ENCODE peak calls at places on chromosome 14, in five cellular contexts. D, M, T, R and J are unnamed samples.

GRCh38 chr14:105499256-105500035 is 8.4 kb downstream of the TEDC1 start:
- DNase-seq in D (no peak), M (no peak), T (no peak), R (peak), J (no peak)

GRCh38 chr14:105153331-105153731 is 15.2 kb downstream of the JAG2 start:
- DNase-seq in D (no peak), M (peak), T (no peak), R (no peak), J (no peak)

GRCh38 chr14:84090837-84091236 is 1439.1 kb upstream of the FLRT2 start:
- DNase-seq in D (no peak), M (no peak), T (no peak), R (no peak), J (no peak)

GRCh38 chr14:88559852-88560251 is 3.0 kb upstream of the ZC3H14 start:
- DNase-seq in D (peak), M (no peak), T (no peak), R (no peak), J (no peak)

GRCh38 chr14:95296595-95297365 is 22.9 kb downstream of the CLMN start:
- DNase-seq in D (no peak), M (no peak), T (no peak), R (no peak), J (no peak)

GRCh38 chr14:44109041-44109440 is 398.0 kb downstream of the FSCB start:
- DNase-seq in D (no peak), M (no peak), T (no peak), R (no peak), J (no peak)

GRCh38 chr14:63276492-63277342 is 42.0 kb downstream of the GPHB5 start:
- DNase-seq in D (peak), M (no peak), T (no peak), R (no peak), J (peak)

GRCh38 chr14:73149753-73150152 is 13.4 kb downstream of the PSEN1 start:
- DNase-seq in D (no peak), M (no peak), T (no peak), R (no peak), J (no peak)

GRCh38 chr14:32047791-32048190 is 29.3 kb upstream of the ARHGAP5 start:
- DNase-seq in D (no peak), M (no peak), T (no peak), R (no peak), J (peak)

GRCh38 chr14:54312166-54312801 is 84.5 kb upstream of the CDKN3 start:
- DNase-seq in D (peak), M (no peak), T (no peak), R (no peak), J (peak)

GRCh38 chr14:60151715-60152114 is 13.5 kb downstream of the DHRS7 start:
- DNase-seq in D (peak), M (peak), T (peak), R (peak), J (no peak)

GRCh38 chr14:24965934-24966593 is 83.9 kb downstream of the STXBP6 start:
- DNase-seq in D (peak), M (peak), T (no peak), R (no peak), J (peak)

GRCh38 chr14:73740921-73741326 is 26.7 kb upstream of the PNMA1 start:
- DNase-seq in D (no peak), M (peak), T (no peak), R (no peak), J (no peak)

GRCh38 chr14:99413172-99413571 is 67.5 kb downstream of the SETD3 start:
- DNase-seq in D (no peak), M (no peak), T (no peak), R (no peak), J (no peak)

GRCh38 chr14:70257526-70257925 is 68.8 kb upstream of the SLC8A3 start:
- DNase-seq in D (no peak), M (no peak), T (peak), R (no peak), J (no peak)

GRCh38 chr14:56224691-56225681 is 106.8 kb downstream of the PELI2 start:
- DNase-seq in D (no peak), M (no peak), T (no peak), R (no peak), J (no peak)

GRCh38 chr14:100271247-100271939 is 32.4 kb downstream of the YY1 start:
- DNase-seq in D (no peak), M (no peak), T (peak), R (no peak), J (no peak)

GRCh38 chr14:67396381-67396965 is 15.5 kb downstream of the PLEK2 start:
- DNase-seq in D (peak), M (no peak), T (no peak), R (no peak), J (no peak)

GRCh38 chr14:73014105-73014504 is 12.8 kb downstream of the ZFYVE1 start:
- DNase-seq in D (no peak), M (no peak), T (no peak), R (no peak), J (no peak)

GRCh38 chr14:19878029-19878642 is 3.2 kb downstream of the OR4K2 start:
- DNase-seq in D (no peak), M (no peak), T (no peak), R (no peak), J (no peak)

GRCh38 chr14:24432259-24433131 is 2.7 kb downstream of the KHNYN start:
- DNase-seq in D (no peak), M (no peak), T (no peak), R (no peak), J (no peak)

GRCh38 chr14:84421611-84422010 is 1108.3 kb upstream of the FLRT2 start:
- DNase-seq in D (no peak), M (no peak), T (no peak), R (no peak), J (peak)

GRCh38 chr14:54554401-54554800 is 12.5 kb upstream of the SAMD4A start:
- DNase-seq in D (no peak), M (no peak), T (no peak), R (no peak), J (no peak)

GRCh38 chr14:64946310-64947045 is 3.9 kb upstream of the GPX2 start:
- DNase-seq in D (no peak), M (no peak), T (no peak), R (no peak), J (no peak)

GRCh38 chr14:75459099-75459741 is 31.4 kb downstream of the JDP2 start:
- DNase-seq in D (no peak), M (peak), T (no peak), R (no peak), J (no peak)

GRCh38 chr14:101877766-101878165 is 86.6 kb upstream of the DYNC1H1 start:
- DNase-seq in D (no peak), M (no peak), T (no peak), R (no peak), J (no peak)

GRCh38 chr14:106459971-106460730 is 933.8 kb downstream of the TMEM121 start:
- DNase-seq in D (no peak), M (no peak), T (peak), R (no peak), J (no peak)

GRCh38 chr14:46490150-46490769 is 161.3 kb downstream of the RPL10L start:
- DNase-seq in D (no peak), M (no peak), T (no peak), R (no peak), J (peak)

GRCh38 chr14:51490205-51490604 is 161.5 kb upstream of the FRMD6 start:
- DNase-seq in D (peak), M (no peak), T (no peak), R (no peak), J (no peak)

GRCh38 chr14:59337151-59337611 is 128.0 kb downstream of the GPR135 start:
- DNase-seq in D (no peak), M (peak), T (no peak), R (no peak), J (no peak)

GRCh38 chr14:64220056-64220455 is 74.1 kb downstream of the ESR2 start:
- DNase-seq in D (no peak), M (no peak), T (no peak), R (no peak), J (no peak)

GRCh38 chr14:89617471-89618291 is 200.6 kb upstream of the FOXN3 start:
- DNase-seq in D (peak), M (no peak), T (peak), R (peak), J (no peak)

GRCh38 chr14:99185436-99186068 is 86.4 kb downstream of the BCL11B start:
- DNase-seq in D (no peak), M (no peak), T (peak), R (no peak), J (no peak)

GRCh38 chr14:52267501-52268190 is at the start of gene PTGDR:
- DNase-seq in D (no peak), M (peak), T (peak), R (no peak), J (no peak)

GRCh38 chr14:50038398-50039119 is 77.8 kb downstream of the VCPKMT start:
- DNase-seq in D (peak), M (no peak), T (peak), R (no peak), J (no peak)

GRCh38 chr14:80385340-80385739 is 174.0 kb upstream of the DIO2 start:
- DNase-seq in D (no peak), M (no peak), T (no peak), R (no peak), J (no peak)